ENCODE peak calls at places on chromosomes 5 and 9, in five cellular contexts. W is HepG2, N is SK-N-SH, C is K562, Q is GM12878. P is an unnamed sample.

GRCh38 chr5:170752257-170753215 is 31.0 kb upstream of the GABRP start:
- DNase-seq in W (no peak), N (peak; percentile 40), C (no peak), Q (no peak), P (no peak)

GRCh38 chr9:12702160-12702758 is 9.1 kb downstream of the TYRP1 start:
- DNase-seq in W (peak; percentile 3), N (peak; percentile 30), C (no peak), Q (no peak), P (peak; percentile 70)

GRCh38 chr5:179111267-179112207 is 51.4 kb downstream of the ZNF354C start:
- DNase-seq in W (no peak), N (no peak), C (no peak), Q (no peak), P (no peak)

GRCh38 chr5:69265931-69266330 is 31.2 kb downstream of the CDK7 start:
- DNase-seq in W (peak; percentile 15), N (peak; percentile 27), C (no peak), Q (no peak), P (no peak)

GRCh38 chr9:63859475-63860215 is 1425.4 kb downstream of the FOXD4L5 start:
- DNase-seq in W (peak; percentile 49), N (peak; percentile 86), C (peak; percentile 55), Q (no peak), P (no peak)

GRCh38 chr9:112002131-112002846 is 105.7 kb downstream of the UGCG start:
- DNase-seq in W (no peak), N (no peak), C (no peak), Q (no peak), P (no peak)

GRCh38 chr5:80231243-80231642 is 24.6 kb downstream of the SERINC5 start:
- DNase-seq in W (no peak), N (no peak), C (no peak), Q (no peak), P (peak; percentile 90)

GRCh38 chr5:136811086-136811485 is 445.7 kb upstream of the TRPC7 start:
- DNase-seq in W (no peak), N (no peak), C (no peak), Q (no peak), P (peak; percentile 21)

GRCh38 chr5:178281321-178281720 is 48.7 kb upstream of the PHYKPL start:
- DNase-seq in W (no peak), N (no peak), C (no peak), Q (no peak), P (no peak)

GRCh38 chr9:4860383-4860782 is 67.6 kb downstream of the RCL1 start:
- DNase-seq in W (no peak), N (no peak), C (no peak), Q (no peak), P (peak; percentile 4)

GRCh38 chr9:7690007-7690406 is 109.6 kb downstream of the DMAC1 start:
- DNase-seq in W (no peak), N (no peak), C (no peak), Q (no peak), P (no peak)

GRCh38 chr5:143154495-143155375 is 248.8 kb downstream of the NR3C1 start:
- DNase-seq in W (no peak), N (no peak), C (no peak), Q (no peak), P (peak; percentile 42)

GRCh38 chr5:113061851-113062631 is 85.4 kb downstream of the DCP2 start:
- DNase-seq in W (no peak), N (peak; percentile 33), C (no peak), Q (no peak), P (peak; percentile 85)

GRCh38 chr9:97990259-97990658 is 7.1 kb downstream of the ANP32B start:
- DNase-seq in W (no peak), N (peak; percentile 27), C (peak; percentile 28), Q (no peak), P (peak; percentile 82)

GRCh38 chr9:114169029-114169939 is 13.9 kb downstream of the COL27A1 start:
- DNase-seq in W (no peak), N (no peak), C (no peak), Q (no peak), P (peak; percentile 83)

GRCh38 chr9:71624728-71625127 is 143.6 kb downstream of the CEMIP2 start:
- DNase-seq in W (no peak), N (no peak), C (no peak), Q (no peak), P (no peak)

GRCh38 chr5:55679556-55679955 is 32.6 kb downstream of the SLC38A9 start:
- DNase-seq in W (no peak), N (no peak), C (no peak), Q (no peak), P (peak; percentile 28)

GRCh38 chr9:21902112-21902511 is 92.1 kb downstream of the CDKN2A start:
- DNase-seq in W (no peak), N (no peak), C (no peak), Q (no peak), P (peak; percentile 25)

GRCh38 chr5:19462019-19462418 is 526.0 kb downstream of the CDH18 start:
- DNase-seq in W (no peak), N (no peak), C (no peak), Q (no peak), P (no peak)

GRCh38 chr5:137621861-137622823 is 113.7 kb downstream of the KLHL3 start:
- DNase-seq in W (no peak), N (no peak), C (no peak), Q (no peak), P (peak; percentile 45)

GRCh38 chr5:6766558-6767191 is 53.4 kb downstream of the TENT4A start:
- DNase-seq in W (no peak), N (peak; percentile 89), C (no peak), Q (no peak), P (peak; percentile 44)

GRCh38 chr9:95494022-95494415 is 22.8 kb downstream of the PTCH1 start:
- DNase-seq in W (no peak), N (peak; percentile 94), C (no peak), Q (no peak), P (no peak)

GRCh38 chr9:129994947-129995346 is 48.0 kb downstream of the FNBP1 start:
- DNase-seq in W (no peak), N (no peak), C (no peak), Q (no peak), P (no peak)

GRCh38 chr9:129999123-129999510 is 43.9 kb downstream of the FNBP1 start:
- DNase-seq in W (no peak), N (no peak), C (no peak), Q (no peak), P (no peak)

GRCh38 chr9:129998491-129999122 is 44.4 kb downstream of the FNBP1 start:
- DNase-seq in W (no peak), N (peak; percentile 49), C (no peak), Q (no peak), P (no peak)

GRCh38 chr9:129996161-129996849 is 46.7 kb downstream of the FNBP1 start:
- DNase-seq in W (no peak), N (no peak), C (no peak), Q (no peak), P (no peak)

DNA sequence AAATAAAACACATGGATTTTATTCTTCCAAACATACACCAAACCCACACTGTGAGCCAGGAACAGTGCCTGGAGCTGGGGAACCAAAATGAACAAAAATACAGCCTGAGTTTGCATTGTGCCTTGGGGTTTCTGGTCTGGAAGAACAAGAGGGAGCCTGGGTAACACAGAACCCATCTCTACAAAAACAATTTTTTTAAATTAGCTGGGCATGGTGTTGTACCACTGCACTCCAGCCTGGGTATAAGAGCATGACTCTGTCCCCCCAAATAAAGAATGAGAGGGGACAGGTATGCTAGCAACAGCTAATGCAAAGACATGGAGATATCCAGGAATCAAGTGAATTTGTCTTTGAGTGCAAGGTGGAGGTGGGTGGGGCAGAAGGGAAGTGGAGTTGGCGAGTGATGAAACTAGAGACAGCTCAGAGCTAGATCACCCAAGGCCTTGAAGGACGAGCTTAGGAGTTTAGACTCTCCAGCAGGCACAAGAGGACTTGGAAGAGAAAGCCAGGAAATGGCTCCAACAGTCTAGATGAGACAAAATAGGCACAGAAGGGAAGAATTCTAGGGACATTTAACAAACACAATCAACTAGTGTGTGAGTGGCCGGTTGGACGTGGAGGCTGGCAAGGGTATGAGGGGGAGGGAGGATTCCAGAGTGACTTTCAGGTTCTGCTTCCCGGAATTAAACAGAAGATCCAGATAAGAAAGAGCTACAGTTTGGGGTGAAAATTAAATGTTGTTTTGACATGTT is 47.4 kb downstream of the FNBP1 start:
- DNase-seq in W (no peak), N (no peak), C (peak; percentile 32), Q (no peak), P (peak; percentile 54)
- TF ChIP-seq USF2 in W (no peak), N (no peak), C (no peak), Q (no peak), P (no peak)

GRCh38 chr5:154714271-154714986 is 40.7 kb upstream of the LARP1 start:
- DNase-seq in W (peak; percentile 66), N (no peak), C (no peak), Q (peak; percentile 32), P (peak; percentile 77)
- TF ChIP-seq MXI1 in W (no peak), N (no peak), C (no peak), Q (no peak), P (no peak)

DNA sequence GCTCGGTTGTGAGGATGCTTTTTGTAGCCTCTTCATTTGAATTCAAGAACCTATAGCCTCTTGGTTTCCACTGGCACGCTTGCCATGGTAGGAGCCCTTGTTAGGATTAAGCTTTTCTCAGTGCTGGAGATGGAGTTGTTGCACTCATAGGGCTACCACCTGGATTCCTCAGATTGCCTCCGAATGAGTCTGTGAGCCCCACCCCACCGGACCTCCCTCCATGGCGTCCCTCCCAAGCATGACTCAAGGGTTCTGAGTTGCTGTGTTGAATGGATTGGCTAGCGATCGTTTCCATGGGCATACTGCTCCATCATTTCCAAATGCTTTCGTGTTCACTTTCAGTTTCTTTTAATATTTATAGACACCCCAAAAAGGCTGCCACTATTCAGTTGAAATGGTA is 69.9 kb downstream of the DAPK1 start:
- DNase-seq in W (no peak), N (no peak), C (no peak), Q (no peak), P (no peak)
- TF ChIP-seq USF2 in W (no peak), N (no peak), C (no peak), Q (no peak), P (no peak)

GRCh38 chr9:107999011-107999410 is 509.4 kb upstream of the KLF4 start:
- DNase-seq in W (no peak), N (no peak), C (no peak), Q (no peak), P (no peak)

GRCh38 chr9:108003551-108003950 is 514.0 kb upstream of the KLF4 start:
- DNase-seq in W (no peak), N (no peak), C (no peak), Q (no peak), P (no peak)

GRCh38 chr9:108001219-108001618 is 511.6 kb upstream of the KLF4 start:
- DNase-seq in W (no peak), N (no peak), C (no peak), Q (no peak), P (no peak)

GRCh38 chr9:107999890-108000289 is 510.3 kb upstream of the KLF4 start:
- DNase-seq in W (no peak), N (no peak), C (no peak), Q (no peak), P (no peak)

DNA sequence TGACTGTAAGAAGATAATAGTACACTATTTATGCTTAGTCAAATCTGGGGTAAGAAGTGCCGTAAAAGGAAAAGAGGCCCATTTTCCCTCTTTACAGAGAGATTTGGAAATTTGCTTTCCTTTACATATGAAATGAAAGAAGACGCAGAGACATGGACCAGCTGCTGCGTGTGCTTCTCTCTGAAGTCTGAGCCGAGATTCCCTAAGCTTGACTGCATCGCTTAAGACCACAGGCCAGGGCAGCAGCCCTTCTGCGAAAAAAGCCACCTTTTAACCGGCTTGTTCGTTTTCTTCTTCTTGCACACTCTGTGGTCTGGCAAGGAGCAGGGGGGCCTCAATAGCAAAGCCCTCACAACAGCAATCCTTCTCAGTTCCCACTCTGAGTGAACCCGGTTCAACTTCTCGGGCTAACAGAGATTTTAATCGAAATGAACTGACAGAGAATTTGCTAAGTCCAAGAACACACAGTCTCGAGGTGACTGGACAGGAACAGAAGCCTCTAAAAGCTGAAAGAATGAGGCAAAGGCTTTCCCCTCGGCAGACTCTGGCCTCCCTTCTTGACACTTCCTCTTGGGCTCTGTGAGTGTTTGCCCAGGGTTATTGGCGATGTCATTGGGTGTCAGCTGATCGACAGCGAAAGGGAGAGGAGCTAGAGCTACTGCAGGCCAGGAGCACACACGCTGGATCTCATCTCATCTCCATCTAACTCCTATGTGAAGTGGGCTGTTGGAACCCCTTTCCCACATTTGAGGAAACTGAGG is 512.9 kb upstream of the KLF4 start:
- DNase-seq in W (no peak), N (no peak), C (no peak), Q (no peak), P (peak; percentile 66)
- TF ChIP-seq MXI1 in W (no peak), N (no peak), C (no peak), Q (no peak), P (no peak)